ENCODE peak calls at places on chromosome 2, in four cellular contexts. C is K562, D is HepG2, N is Panc1. W is an unnamed sample.

GRCh38 chr2:64404743-64405142 is 49.2 kb upstream of the LGALSL start:
- DNase-seq in C (peak), D (peak), N (no peak), W (no peak)

GRCh38 chr2:153388246-153388645 is 90.3 kb downstream of the RPRM start:
- DNase-seq in N (no peak), D (no peak), C (no peak), W (no peak)

GRCh38 chr2:75896779-75897366 is 186.2 kb upstream of the GCFC2 start:
- DNase-seq in N (peak), D (peak), C (no peak), W (no peak)

GRCh38 chr2:233997726-233998125 is 52.8 kb upstream of the SPP2 start:
- DNase-seq in C (no peak), N (no peak), D (no peak), W (no peak)

GRCh38 chr2:796151-796955 is 119.1 kb upstream of the TMEM18 start:
- DNase-seq in N (no peak), C (no peak), D (no peak), W (no peak)

GRCh38 chr2:233429175-233429897 is 75.0 kb downstream of the DGKD start:
- DNase-seq in D (no peak), N (no peak), C (no peak), W (no peak)

GRCh38 chr2:11177871-11178598 is 22.8 kb downstream of the SLC66A3 start:
- DNase-seq in D (peak), C (no peak), N (no peak), W (no peak)

GRCh38 chr2:54669677-54670484 is 53.6 kb upstream of the EML6 start:
- DNase-seq in N (no peak), C (no peak), D (peak), W (no peak)

GRCh38 chr2:9135804-9136558 is 70.6 kb upstream of the ASAP2 start:
- DNase-seq in D (no peak), N (no peak), C (no peak), W (no peak)

GRCh38 chr2:216695401-216695821 is at the start of gene IGFBP5:
- DNase-seq in C (peak), N (no peak), D (no peak), W (no peak)

GRCh38 chr2:225637199-225637598 is 237.7 kb downstream of the NYAP2 start:
- DNase-seq in N (no peak), D (no peak), C (no peak), W (no peak)

GRCh38 chr2:37869756-37870155 is 55.3 kb upstream of the RMDN2 start:
- DNase-seq in C (no peak), N (no peak), D (no peak), W (no peak)

GRCh38 chr2:197414515-197414914 is 20.3 kb downstream of the SF3B1 start:
- DNase-seq in C (no peak), D (no peak), N (no peak), W (no peak)

GRCh38 chr2:212249451-212249850 is 289.2 kb downstream of the ERBB4 start:
- DNase-seq in D (no peak), C (no peak), N (no peak), W (no peak)
- TF ChIP-seq TCF7L2 in D (no peak), C (no peak), N (no peak), W (no peak)

DNA sequence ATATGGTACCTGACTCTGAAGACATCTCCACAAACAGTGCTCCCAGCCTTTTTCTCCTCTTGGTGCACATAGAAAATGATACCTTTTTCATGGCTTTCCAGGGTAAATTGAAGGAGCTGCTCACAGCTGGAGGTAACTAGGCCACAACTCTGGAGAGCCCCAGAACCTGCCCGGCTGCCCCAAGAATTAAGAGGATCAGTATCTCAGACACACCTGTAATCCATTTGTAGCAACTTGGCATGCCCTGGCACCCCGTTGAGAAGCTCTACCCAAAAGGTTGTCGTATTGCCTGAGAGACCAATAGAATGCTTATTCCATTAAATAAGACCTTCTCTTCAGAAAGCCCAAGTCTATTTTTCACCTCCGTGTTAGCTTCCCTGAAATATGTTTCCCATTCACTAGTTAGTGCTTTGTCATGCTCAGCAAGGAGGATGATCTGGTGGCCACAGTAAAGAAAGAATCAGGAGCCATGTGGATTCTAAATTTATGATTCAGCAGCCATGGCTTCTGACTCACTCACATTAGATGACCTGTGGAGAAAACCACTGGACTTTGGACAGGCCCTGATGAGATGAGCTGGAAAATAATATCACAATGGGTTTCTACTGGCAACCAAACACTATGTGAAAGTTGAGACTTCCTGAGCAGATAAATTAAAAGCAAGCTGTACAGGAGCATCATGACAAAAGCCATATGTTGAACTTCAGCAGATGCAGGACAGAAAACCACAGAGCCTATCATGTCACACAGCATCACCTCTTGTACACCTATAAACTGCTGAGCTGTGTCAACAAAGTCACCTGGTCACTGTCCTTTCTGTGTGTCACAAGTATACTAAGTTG is 253.3 kb upstream of the OSR1 start:
- DNase-seq in N (no peak), C (no peak), D (peak), W (peak)
- TF ChIP-seq TCF7L2 in N (no peak), C (no peak), D (no peak), W (no peak)

DNA sequence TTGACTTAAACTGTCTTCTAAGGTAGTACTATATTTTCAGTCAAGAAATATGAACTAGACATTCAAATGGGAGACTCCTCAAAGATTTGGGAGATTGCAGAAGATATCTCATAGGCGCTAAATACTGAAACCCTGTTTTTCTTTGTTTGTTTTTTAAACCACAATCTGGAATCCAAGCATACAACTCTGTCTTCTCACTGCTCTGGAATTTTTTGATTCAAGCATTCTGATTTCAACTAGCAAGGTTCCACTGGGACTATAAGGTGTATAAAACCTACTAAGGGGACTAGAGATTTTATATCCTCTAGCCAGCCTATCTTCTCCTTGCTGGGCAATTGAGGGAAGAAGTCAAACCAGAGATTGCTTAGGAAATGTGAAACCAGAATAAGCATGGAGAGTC is 405.4 kb downstream of the PARD3B start:
- DNase-seq in N (no peak), D (no peak), C (no peak), W (no peak)
- TF ChIP-seq TCF7L2 in N (no peak), D (no peak), C (no peak), W (no peak)

GRCh38 chr2:39494784-39495251 is 57.7 kb upstream of the MAP4K3 start:
- DNase-seq in C (no peak), N (no peak), D (no peak), W (no peak)
- TF ChIP-seq TCF7L2 in C (no peak), N (no peak), D (no peak), W (no peak)

DNA sequence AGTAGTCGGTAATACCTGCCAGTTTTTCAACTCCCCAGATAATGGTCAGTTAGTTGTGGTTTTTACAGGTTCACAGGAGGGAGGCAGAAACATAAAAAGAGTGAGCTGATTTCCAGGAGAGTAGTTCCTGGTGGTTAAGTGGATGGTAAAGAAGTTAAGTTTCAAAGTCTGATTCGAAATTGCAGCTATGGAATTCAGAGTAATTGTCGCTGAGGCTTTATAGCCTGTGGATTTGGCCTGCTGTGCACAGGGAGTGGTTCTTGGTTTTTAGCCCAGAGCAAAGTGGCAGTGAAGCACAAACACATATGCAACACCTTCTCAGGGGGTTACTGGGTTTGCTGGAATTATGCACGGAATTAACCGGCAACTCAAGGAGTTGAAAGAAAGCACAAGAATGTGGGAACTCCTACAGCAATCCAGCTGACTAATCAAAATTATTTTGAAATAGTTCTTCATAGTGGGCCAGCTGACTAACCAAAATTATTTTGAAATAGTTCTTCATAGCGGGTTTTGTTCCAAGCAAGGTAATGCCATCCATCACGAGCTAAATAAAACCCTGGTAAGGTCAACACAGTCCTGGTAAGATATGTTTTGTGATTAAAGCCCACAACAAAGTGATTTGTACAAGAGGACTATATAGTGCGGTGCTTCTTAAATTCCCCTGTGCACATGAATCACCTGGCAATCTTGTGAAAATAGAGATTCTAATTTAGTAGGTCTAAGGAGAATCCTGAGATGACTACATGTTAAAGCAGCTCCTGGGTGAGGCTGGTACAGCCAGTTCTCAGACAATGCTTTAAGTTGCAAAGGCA is 94.4 kb downstream of the SGPP2 start:
- DNase-seq in N (no peak), C (no peak), D (no peak), W (peak)
- TF ChIP-seq TCF7L2 in N (no peak), C (no peak), D (no peak), W (no peak)

GRCh38 chr2:207150294-207150693 is 15.5 kb downstream of the KLF7 start:
- DNase-seq in C (no peak), D (no peak), N (no peak), W (no peak)

GRCh38 chr2:207144191-207144795 is 21.5 kb downstream of the KLF7 start:
- DNase-seq in N (no peak), D (no peak), C (no peak), W (no peak)

GRCh38 chr2:207143474-207144190 is 22.1 kb downstream of the KLF7 start:
- DNase-seq in C (no peak), D (no peak), N (no peak), W (no peak)

GRCh38 chr2:207149253-207150213 is 16.2 kb downstream of the KLF7 start:
- DNase-seq in C (no peak), N (no peak), D (no peak), W (no peak)

GRCh38 chr2:207148025-207148424 is 17.7 kb downstream of the KLF7 start:
- DNase-seq in D (no peak), C (no peak), N (no peak), W (no peak)
- TF ChIP-seq TCF7L2 in D (no peak), C (no peak), N (no peak), W (no peak)